ENCODE peak calls at places on chromosomes 4 and X, in eight cellular contexts. One of them, this sample, is unnamed.

GRCh38 chrX:39592776-39593175 is 505.0 kb downstream of the BCOR start:
- DNase-seq in activated CD4-positive, alpha-beta T cell treated with anti-CD3 and anti-CD28 coated beads, Interleukin-2, amount 50 U/mL, for 48 hours: no peak
- DNase-seq in T-helper 17 cell: no peak
- DNase-seq in nephron progenitor cell: no peak
- DNase-seq in amniotic stem cell: no peak
- DNase-seq in mesothelial cell of epicardium: no peak
- DNase-seq in HEK293T: no peak
- DNase-seq in KG1: no peak
- DNase-seq in this sample: no peak

GRCh38 chrX:154450312-154450711 is 6.4 kb downstream of the FAM50A start:
- DNase-seq in mesothelial cell of epicardium: no peak
- DNase-seq in KG1: no peak
- DNase-seq in activated CD4-positive, alpha-beta T cell treated with anti-CD3 and anti-CD28 coated beads, Interleukin-2, amount 50 U/mL, for 48 hours: no peak
- DNase-seq in HEK293T: no peak
- DNase-seq in amniotic stem cell: no peak
- DNase-seq in T-helper 17 cell: no peak
- DNase-seq in nephron progenitor cell: no peak
- DNase-seq in this sample: no peak

GRCh38 chr4:99921174-99921573 is 25.2 kb downstream of the DNAJB14 start:
- DNase-seq in activated CD4-positive, alpha-beta T cell treated with anti-CD3 and anti-CD28 coated beads, Interleukin-2, amount 50 U/mL, for 48 hours: no peak
- DNase-seq in mesothelial cell of epicardium: no peak
- DNase-seq in amniotic stem cell: no peak
- DNase-seq in T-helper 17 cell: no peak
- DNase-seq in HEK293T: no peak
- DNase-seq in nephron progenitor cell: no peak
- DNase-seq in KG1: no peak
- DNase-seq in this sample: no peak

GRCh38 chr4:118154643-118155042 is 120.4 kb downstream of the NDST3 start:
- DNase-seq in nephron progenitor cell: no peak
- DNase-seq in HEK293T: no peak
- DNase-seq in amniotic stem cell: no peak
- DNase-seq in KG1: no peak
- DNase-seq in activated CD4-positive, alpha-beta T cell treated with anti-CD3 and anti-CD28 coated beads, Interleukin-2, amount 50 U/mL, for 48 hours: no peak
- DNase-seq in mesothelial cell of epicardium: no peak
- DNase-seq in T-helper 17 cell: no peak
- DNase-seq in this sample: no peak

GRCh38 chr4:177256950-177257349 is 52.7 kb upstream of the NEIL3 start:
- DNase-seq in HEK293T: no peak
- DNase-seq in KG1: no peak
- DNase-seq in nephron progenitor cell: no peak
- DNase-seq in amniotic stem cell: no peak
- DNase-seq in T-helper 17 cell: no peak
- DNase-seq in mesothelial cell of epicardium: no peak
- DNase-seq in activated CD4-positive, alpha-beta T cell treated with anti-CD3 and anti-CD28 coated beads, Interleukin-2, amount 50 U/mL, for 48 hours: no peak
- DNase-seq in this sample: no peak

GRCh38 chr4:88012652-88013051 is 5.2 kb downstream of the PKD2 start:
- DNase-seq in T-helper 17 cell: no peak
- DNase-seq in KG1: peak
- DNase-seq in amniotic stem cell: no peak
- DNase-seq in nephron progenitor cell: no peak
- DNase-seq in mesothelial cell of epicardium: no peak
- DNase-seq in HEK293T: no peak
- DNase-seq in activated CD4-positive, alpha-beta T cell treated with anti-CD3 and anti-CD28 coated beads, Interleukin-2, amount 50 U/mL, for 48 hours: no peak
- DNase-seq in this sample: no peak

GRCh38 chrX:112947981-112948380 is 107.3 kb upstream of the AMOT start:
- DNase-seq in mesothelial cell of epicardium: no peak
- DNase-seq in activated CD4-positive, alpha-beta T cell treated with anti-CD3 and anti-CD28 coated beads, Interleukin-2, amount 50 U/mL, for 48 hours: no peak
- DNase-seq in HEK293T: no peak
- DNase-seq in amniotic stem cell: no peak
- DNase-seq in KG1: no peak
- DNase-seq in nephron progenitor cell: no peak
- DNase-seq in T-helper 17 cell: no peak
- DNase-seq in this sample: no peak

GRCh38 chr4:172202480-172203076 is 389.4 kb downstream of the GALNTL6 start:
- DNase-seq in activated CD4-positive, alpha-beta T cell treated with anti-CD3 and anti-CD28 coated beads, Interleukin-2, amount 50 U/mL, for 48 hours: no peak
- DNase-seq in T-helper 17 cell: no peak
- DNase-seq in amniotic stem cell: peak
- DNase-seq in KG1: peak
- DNase-seq in mesothelial cell of epicardium: no peak
- DNase-seq in nephron progenitor cell: no peak
- DNase-seq in HEK293T: peak
- DNase-seq in this sample: no peak

GRCh38 chr4:124633285-124633941 is 79.1 kb downstream of the ANKRD50 start:
- DNase-seq in amniotic stem cell: peak
- DNase-seq in HEK293T: no peak
- DNase-seq in KG1: no peak
- DNase-seq in activated CD4-positive, alpha-beta T cell treated with anti-CD3 and anti-CD28 coated beads, Interleukin-2, amount 50 U/mL, for 48 hours: no peak
- DNase-seq in mesothelial cell of epicardium: no peak
- DNase-seq in nephron progenitor cell: no peak
- DNase-seq in T-helper 17 cell: no peak
- DNase-seq in this sample: no peak

GRCh38 chr4:54548098-54548620 is 109.6 kb upstream of the KIT start:
- DNase-seq in nephron progenitor cell: no peak
- DNase-seq in amniotic stem cell: no peak
- DNase-seq in KG1: no peak
- DNase-seq in T-helper 17 cell: no peak
- DNase-seq in mesothelial cell of epicardium: no peak
- DNase-seq in activated CD4-positive, alpha-beta T cell treated with anti-CD3 and anti-CD28 coated beads, Interleukin-2, amount 50 U/mL, for 48 hours: no peak
- DNase-seq in HEK293T: no peak
- DNase-seq in this sample: no peak

GRCh38 chr4:99640676-99641075 is 17.0 kb downstream of the C4orf54 start:
- DNase-seq in T-helper 17 cell: no peak
- DNase-seq in nephron progenitor cell: no peak
- DNase-seq in HEK293T: no peak
- DNase-seq in mesothelial cell of epicardium: no peak
- DNase-seq in amniotic stem cell: no peak
- DNase-seq in activated CD4-positive, alpha-beta T cell treated with anti-CD3 and anti-CD28 coated beads, Interleukin-2, amount 50 U/mL, for 48 hours: no peak
- DNase-seq in KG1: no peak
- DNase-seq in this sample: no peak

GRCh38 chrX:45070116-45071007 is 130.3 kb downstream of the DIPK2B start:
- DNase-seq in mesothelial cell of epicardium: no peak
- DNase-seq in KG1: no peak
- DNase-seq in activated CD4-positive, alpha-beta T cell treated with anti-CD3 and anti-CD28 coated beads, Interleukin-2, amount 50 U/mL, for 48 hours: no peak
- DNase-seq in amniotic stem cell: peak
- DNase-seq in HEK293T: peak
- DNase-seq in nephron progenitor cell: peak
- DNase-seq in T-helper 17 cell: no peak
- DNase-seq in this sample: no peak

GRCh38 chrX:40158036-40158706 is 60.4 kb upstream of the BCOR start:
- DNase-seq in T-helper 17 cell: no peak
- DNase-seq in mesothelial cell of epicardium: no peak
- DNase-seq in KG1: no peak
- DNase-seq in nephron progenitor cell: peak
- DNase-seq in HEK293T: no peak
- DNase-seq in amniotic stem cell: no peak
- DNase-seq in activated CD4-positive, alpha-beta T cell treated with anti-CD3 and anti-CD28 coated beads, Interleukin-2, amount 50 U/mL, for 48 hours: no peak
- DNase-seq in this sample: no peak

GRCh38 chr4:79173186-79173585 is 152.7 kb downstream of the NAA11 start:
- DNase-seq in nephron progenitor cell: no peak
- DNase-seq in amniotic stem cell: no peak
- DNase-seq in activated CD4-positive, alpha-beta T cell treated with anti-CD3 and anti-CD28 coated beads, Interleukin-2, amount 50 U/mL, for 48 hours: no peak
- DNase-seq in KG1: no peak
- DNase-seq in mesothelial cell of epicardium: no peak
- DNase-seq in T-helper 17 cell: no peak
- DNase-seq in HEK293T: no peak
- DNase-seq in this sample: no peak

GRCh38 chr4:1839306-1839705 is 16.6 kb downstream of the LETM1 start:
- DNase-seq in KG1: no peak
- DNase-seq in activated CD4-positive, alpha-beta T cell treated with anti-CD3 and anti-CD28 coated beads, Interleukin-2, amount 50 U/mL, for 48 hours: no peak
- DNase-seq in T-helper 17 cell: no peak
- DNase-seq in HEK293T: no peak
- DNase-seq in amniotic stem cell: no peak
- DNase-seq in mesothelial cell of epicardium: no peak
- DNase-seq in nephron progenitor cell: no peak
- DNase-seq in this sample: no peak

GRCh38 chr4:11073621-11074051 is 355.1 kb downstream of the HS3ST1 start:
- DNase-seq in amniotic stem cell: no peak
- DNase-seq in activated CD4-positive, alpha-beta T cell treated with anti-CD3 and anti-CD28 coated beads, Interleukin-2, amount 50 U/mL, for 48 hours: no peak
- DNase-seq in KG1: no peak
- DNase-seq in mesothelial cell of epicardium: no peak
- DNase-seq in T-helper 17 cell: no peak
- DNase-seq in HEK293T: no peak
- DNase-seq in nephron progenitor cell: no peak
- DNase-seq in this sample: peak

GRCh38 chr4:56080384-56080783 is 131.6 kb downstream of the CEP135 start:
- DNase-seq in KG1: no peak
- DNase-seq in activated CD4-positive, alpha-beta T cell treated with anti-CD3 and anti-CD28 coated beads, Interleukin-2, amount 50 U/mL, for 48 hours: no peak
- DNase-seq in T-helper 17 cell: no peak
- DNase-seq in nephron progenitor cell: no peak
- DNase-seq in HEK293T: no peak
- DNase-seq in amniotic stem cell: no peak
- DNase-seq in mesothelial cell of epicardium: no peak
- DNase-seq in this sample: no peak

GRCh38 chrX:129115104-129115503 is 408.2 kb downstream of the SMARCA1 start:
- DNase-seq in T-helper 17 cell: no peak
- DNase-seq in nephron progenitor cell: peak
- DNase-seq in HEK293T: peak
- DNase-seq in amniotic stem cell: no peak
- DNase-seq in activated CD4-positive, alpha-beta T cell treated with anti-CD3 and anti-CD28 coated beads, Interleukin-2, amount 50 U/mL, for 48 hours: peak
- DNase-seq in mesothelial cell of epicardium: no peak
- DNase-seq in KG1: peak
- DNase-seq in this sample: peak

GRCh38 chrX:100048156-100048555 is 361.9 kb downstream of the PCDH19 start:
- DNase-seq in activated CD4-positive, alpha-beta T cell treated with anti-CD3 and anti-CD28 coated beads, Interleukin-2, amount 50 U/mL, for 48 hours: no peak
- DNase-seq in T-helper 17 cell: no peak
- DNase-seq in KG1: no peak
- DNase-seq in HEK293T: no peak
- DNase-seq in nephron progenitor cell: no peak
- DNase-seq in mesothelial cell of epicardium: no peak
- DNase-seq in amniotic stem cell: no peak
- DNase-seq in this sample: no peak

GRCh38 chrX:10988653-10989052 is 122.5 kb upstream of the HCCS start:
- DNase-seq in KG1: no peak
- DNase-seq in mesothelial cell of epicardium: no peak
- DNase-seq in nephron progenitor cell: no peak
- DNase-seq in activated CD4-positive, alpha-beta T cell treated with anti-CD3 and anti-CD28 coated beads, Interleukin-2, amount 50 U/mL, for 48 hours: no peak
- DNase-seq in HEK293T: no peak
- DNase-seq in T-helper 17 cell: no peak
- DNase-seq in amniotic stem cell: no peak
- DNase-seq in this sample: no peak

GRCh38 chrX:1914606-1915365 is 299.9 kb downstream of the ASMT start:
- DNase-seq in T-helper 17 cell: no peak
- DNase-seq in mesothelial cell of epicardium: no peak
- DNase-seq in KG1: no peak
- DNase-seq in HEK293T: no peak
- DNase-seq in activated CD4-positive, alpha-beta T cell treated with anti-CD3 and anti-CD28 coated beads, Interleukin-2, amount 50 U/mL, for 48 hours: no peak
- DNase-seq in amniotic stem cell: no peak
- DNase-seq in nephron progenitor cell: no peak
- DNase-seq in this sample: no peak